ENCODE peak calls at places on chromosomes 1 and 21, in seven cellular contexts. X is NCI-H1092; V is nephron progenitor cell; B is H4; C is BE2C; T is NCI-H2171; O is CD8-positive, alpha-beta memory T cell. L is an unnamed sample.

GRCh38 chr1:54988975-54989374 is 8.5 kb downstream of the TMEM61 start:
- DNase-seq in X (no peak), V (no peak), C (no peak), O (no peak), T (no peak), B (no peak), L (no peak)

GRCh38 chr1:3055051-3055450 is 14.0 kb upstream of the PRDM16 start:
- DNase-seq in X (no peak), T (no peak), B (no peak), O (no peak), C (no peak), V (no peak), L (no peak)

GRCh38 chr1:152151646-152152045 is 7.4 kb downstream of the RPTN start:
- DNase-seq in O (no peak), X (no peak), C (no peak), V (no peak), B (no peak), T (no peak), L (no peak)

GRCh38 chr1:156281281-156282142 is 1.1 kb downstream of the SMG5 start:
- DNase-seq in O (peak), V (no peak), B (no peak), X (no peak), C (peak), T (no peak), L (no peak)

GRCh38 chr1:174206148-174206826 is 47.0 kb downstream of the RABGAP1L start:
- DNase-seq in B (no peak), T (no peak), X (no peak), V (no peak), O (no peak), C (no peak), L (no peak)

GRCh38 chr1:37098196-37098595 is 63.9 kb upstream of the GRIK3 start:
- DNase-seq in T (peak), X (no peak), V (no peak), C (no peak), O (no peak), B (no peak), L (no peak)

GRCh38 chr1:181251001-181251712 is 162.7 kb downstream of the IER5 start:
- DNase-seq in B (no peak), X (peak), O (no peak), T (no peak), V (no peak), C (no peak), L (no peak)

GRCh38 chr1:109530457-109531204 is 9.0 kb upstream of the GPR61 start:
- DNase-seq in V (peak), O (no peak), T (peak), C (peak), X (peak), B (no peak), L (peak)

GRCh38 chr1:2834741-2835564 is 33.5 kb upstream of the TTC34 start:
- DNase-seq in C (no peak), O (no peak), T (no peak), X (no peak), B (no peak), V (no peak), L (no peak)

GRCh38 chr21:31974454-31974985 is 101.7 kb downstream of the HUNK start:
- DNase-seq in C (no peak), O (no peak), B (no peak), V (no peak), T (no peak), X (no peak), L (peak)

GRCh38 chr1:99580451-99580850 is 65.5 kb upstream of the PALMD start:
- DNase-seq in X (no peak), T (peak), B (no peak), V (no peak), C (no peak), O (no peak), L (no peak)

GRCh38 chr1:43463461-43463860 is 9.7 kb upstream of the HYI start:
- DNase-seq in T (no peak), X (no peak), C (no peak), V (no peak), O (no peak), B (no peak), L (no peak)

GRCh38 chr1:68624233-68624632 is 127.4 kb upstream of the DEPDC1 start:
- DNase-seq in C (no peak), X (no peak), T (no peak), O (no peak), V (no peak), B (peak), L (no peak)

GRCh38 chr21:34071683-34072082 is 1.7 kb upstream of the MRPS6 start:
- DNase-seq in C (no peak), O (no peak), T (no peak), V (no peak), B (no peak), X (no peak), L (no peak)

GRCh38 chr21:37748351-37748750 is 167.9 kb downstream of the KCNJ6 start:
- DNase-seq in O (no peak), X (no peak), T (no peak), B (no peak), V (no peak), C (no peak), L (no peak)

GRCh38 chr21:44012474-44013379 is 618 bp downstream of the TRAPPC10 start:
- DNase-seq in B (no peak), V (peak), C (peak), O (peak), T (peak), X (peak), L (peak)

GRCh38 chr1:112322983-112323678 is 72.9 kb upstream of the CTTNBP2NL start:
- DNase-seq in T (no peak), C (no peak), X (no peak), V (no peak), B (no peak), O (no peak), L (no peak)

GRCh38 chr1:203263496-203263895 is 34.0 kb upstream of the CHIT1 start:
- DNase-seq in O (no peak), T (no peak), X (no peak), C (no peak), B (no peak), V (no peak), L (no peak)

GRCh38 chr1:243433737-243434370 is 178.0 kb downstream of the SDCCAG8 start:
- DNase-seq in T (peak), O (no peak), B (no peak), X (no peak), C (peak), V (no peak), L (no peak)

GRCh38 chr1:167463856-167464565 is 54.3 kb downstream of the CD247 start:
- DNase-seq in C (no peak), V (no peak), T (no peak), O (no peak), B (no peak), X (no peak), L (no peak)

GRCh38 chr1:201253906-201254624 is 29.2 kb upstream of the PKP1 start:
- DNase-seq in T (no peak), X (no peak), C (no peak), V (no peak), B (no peak), O (no peak), L (no peak)

GRCh38 chr1:85406081-85406480 is 58.9 kb downstream of the DDAH1 start:
- DNase-seq in B (no peak), C (no peak), X (no peak), V (no peak), T (no peak), O (no peak), L (no peak)

GRCh38 chr1:234855851-234856250 is 245.9 kb upstream of the IRF2BP2 start:
- DNase-seq in V (no peak), T (no peak), C (no peak), B (no peak), X (no peak), O (no peak), L (no peak)

GRCh38 chr1:24551290-24551859 is 4.5 kb upstream of the NCMAP start:
- DNase-seq in O (no peak), B (no peak), V (no peak), T (no peak), X (no peak), C (no peak), L (no peak)

GRCh38 chr21:41364308-41364707 is 2.5 kb downstream of the MX2 start:
- DNase-seq in C (no peak), X (no peak), B (no peak), V (no peak), T (no peak), O (no peak), L (no peak)

GRCh38 chr1:106534612-106535011 is 521.9 kb upstream of the PRMT6 start:
- DNase-seq in C (no peak), B (no peak), T (no peak), O (no peak), V (no peak), X (no peak), L (no peak)

GRCh38 chr1:235024706-235025421 is 103.8 kb downstream of the TOMM20 start:
- DNase-seq in X (no peak), C (no peak), O (no peak), V (no peak), B (no peak), T (no peak), L (no peak)

GRCh38 chr1:41313661-41314131 is 47.5 kb upstream of the FOXO6 start:
- DNase-seq in X (no peak), B (no peak), V (peak), O (no peak), C (peak), T (no peak), L (no peak)